ENCODE peak calls at places on chromosome 20, in six cellular contexts. M is PC-9, I is GM23248, Q is spleen, L is hepatocyte, B is lung. T is an unnamed sample. For H3K4me1, the result is how much of the 10 kb centered on the place peaks cover.

GRCh38 chr20:22545045-22545444 is 39.3 kb downstream of the FOXA2 start:
- DNase-seq in B (no peak), L (no peak), Q (no peak), M (no peak), I (no peak), T (no peak)

GRCh38 chr20:5865604-5866003 is 84.7 kb downstream of the TRMT6 start:
- DNase-seq in L (no peak), B (no peak), I (no peak), Q (no peak), M (no peak), T (no peak)

GRCh38 chr20:3166338-3166912 is 6.8 kb upstream of the FASTKD5 start:
- DNase-seq in B (no peak), Q (no peak), L (no peak), I (no peak), M (no peak), T (no peak)

GRCh38 chr20:57390604-57391438 is at the start of gene RBM38:
- DNase-seq in L (peak), M (no peak), Q (peak), I (peak), B (peak), T (peak)

GRCh38 chr20:1150218-1150617 is 31.8 kb downstream of the PSMF1 start:
- DNase-seq in I (peak), B (no peak), L (peak), M (no peak), Q (no peak), T (no peak)

GRCh38 chr20:58160451-58161051 is 67.9 kb downstream of the ANKRD60 start:
- DNase-seq in I (peak), M (no peak), L (no peak), Q (no peak), B (no peak), T (no peak)

GRCh38 chr20:58137236-58137635 is 91.2 kb downstream of the ANKRD60 start:
- DNase-seq in B (no peak), I (no peak), L (no peak), Q (no peak), M (no peak), T (peak)

GRCh38 chr20:21682576-21682975 is 22.9 kb upstream of the PAX1 start:
- DNase-seq in B (no peak), M (no peak), I (no peak), L (no peak), Q (no peak), T (no peak)

GRCh38 chr20:2524435-2525272 is 11.7 kb upstream of the TMC2 start:
- DNase-seq in B (peak), I (peak), M (peak), Q (peak), L (peak), T (peak)

GRCh38 chr20:34982270-34983088 is 26.8 kb downstream of the MYH7B start:
- DNase-seq in L (no peak), I (no peak), Q (peak), M (no peak), B (no peak), T (no peak)

GRCh38 chr20:38550274-38550673 is 30.7 kb upstream of the ADIG start:
- DNase-seq in L (no peak), B (no peak), I (no peak), M (no peak), Q (no peak), T (no peak)

GRCh38 chr20:6558361-6558760 is 209.1 kb upstream of the BMP2 start:
- DNase-seq in B (no peak), M (no peak), I (no peak), L (no peak), Q (no peak), T (peak)

GRCh38 chr20:61105395-61105794 is 146.7 kb upstream of the CDH4 start:
- DNase-seq in Q (no peak), I (no peak), M (no peak), B (no peak), L (no peak), T (no peak)

GRCh38 chr20:41155267-41155666 is 17.9 kb downstream of the PLCG1 start:
- DNase-seq in M (no peak), L (no peak), Q (no peak), B (no peak), I (no peak), T (no peak)

GRCh38 chr20:34834459-34834893 is 9.0 kb upstream of the NCOA6 start:
- DNase-seq in Q (no peak), B (no peak), L (peak), M (peak), I (peak), T (no peak)

GRCh38 chr20:35122787-35123405 is 24.2 kb downstream of the EDEM2 start:
- DNase-seq in B (no peak), I (no peak), L (no peak), Q (no peak), M (no peak), T (no peak)

GRCh38 chr20:43463133-43463863 is 5.6 kb downstream of the SRSF6 start:
- DNase-seq in I (no peak), M (no peak), L (no peak), B (no peak), Q (no peak), T (no peak)

GRCh38 chr20:47379433-47380150 is 23.1 kb upstream of the ZMYND8 start:
- DNase-seq in I (peak), Q (no peak), B (no peak), M (no peak), L (peak), T (no peak)

GRCh38 chr20:13839421-13840092 is 54.7 kb downstream of the NDUFAF5 start:
- DNase-seq in I (peak), Q (no peak), L (no peak), M (peak), B (no peak), T (no peak)

GRCh38 chr20:57389695-57390603 is 1.2 kb upstream of the RBM38 start:
- DNase-seq in L (no peak), Q (peak), M (no peak), I (no peak), B (no peak), T (peak)

GRCh38 chr20:21713470-21713869 is 8.0 kb downstream of the PAX1 start:
- DNase-seq in I (no peak), M (no peak), B (no peak), L (no peak), Q (no peak), T (peak)

GRCh38 chr20:17762243-17762872 is 62.6 kb downstream of the BANF2 start:
- DNase-seq in L (no peak), I (no peak), B (no peak), Q (no peak), M (no peak), T (peak)

DNA sequence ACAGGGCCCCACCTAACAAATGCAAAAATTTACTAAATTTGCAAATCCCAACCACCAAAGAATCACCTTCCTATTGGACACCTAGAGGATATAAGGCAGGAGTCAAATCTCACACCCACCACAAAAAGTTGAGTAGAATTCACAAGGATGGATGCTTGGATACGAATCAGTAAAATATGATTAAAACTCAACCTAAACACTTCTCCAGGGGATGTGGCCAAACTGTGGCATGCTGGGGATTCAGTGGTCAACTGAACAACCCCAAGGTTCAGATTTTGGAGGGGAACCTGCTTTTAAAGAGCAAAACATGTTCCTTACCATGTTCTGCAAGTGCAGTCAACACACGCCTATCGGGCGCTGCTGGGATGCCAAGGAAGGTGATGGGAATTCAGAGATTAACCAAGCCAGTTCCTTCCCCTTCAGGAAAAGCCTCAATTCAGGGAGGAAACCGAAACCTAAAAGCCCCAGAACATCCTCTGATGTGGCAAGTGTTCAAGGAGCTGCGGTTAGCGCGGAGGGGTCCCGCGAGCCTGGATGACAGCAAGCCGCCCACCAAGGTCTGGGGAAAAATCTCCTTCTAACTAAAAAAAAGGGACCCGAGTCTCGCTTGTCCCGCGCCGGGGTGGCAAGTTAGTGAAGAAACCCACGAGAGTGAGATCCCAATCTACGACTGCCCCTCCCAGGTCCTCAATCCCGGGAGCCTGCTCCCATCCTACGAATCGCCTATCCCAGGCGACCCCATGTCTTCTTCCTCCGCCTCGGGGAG is 893 bp downstream of the SAMHD1 start:
- DNase-seq in M (no peak), Q (no peak), I (peak), L (peak), B (peak), T (peak)
- H3K4me1 ChIP-seq in M (under half), Q (half or more), I (under half), L (under half), B (under half), T (under half)

DNA sequence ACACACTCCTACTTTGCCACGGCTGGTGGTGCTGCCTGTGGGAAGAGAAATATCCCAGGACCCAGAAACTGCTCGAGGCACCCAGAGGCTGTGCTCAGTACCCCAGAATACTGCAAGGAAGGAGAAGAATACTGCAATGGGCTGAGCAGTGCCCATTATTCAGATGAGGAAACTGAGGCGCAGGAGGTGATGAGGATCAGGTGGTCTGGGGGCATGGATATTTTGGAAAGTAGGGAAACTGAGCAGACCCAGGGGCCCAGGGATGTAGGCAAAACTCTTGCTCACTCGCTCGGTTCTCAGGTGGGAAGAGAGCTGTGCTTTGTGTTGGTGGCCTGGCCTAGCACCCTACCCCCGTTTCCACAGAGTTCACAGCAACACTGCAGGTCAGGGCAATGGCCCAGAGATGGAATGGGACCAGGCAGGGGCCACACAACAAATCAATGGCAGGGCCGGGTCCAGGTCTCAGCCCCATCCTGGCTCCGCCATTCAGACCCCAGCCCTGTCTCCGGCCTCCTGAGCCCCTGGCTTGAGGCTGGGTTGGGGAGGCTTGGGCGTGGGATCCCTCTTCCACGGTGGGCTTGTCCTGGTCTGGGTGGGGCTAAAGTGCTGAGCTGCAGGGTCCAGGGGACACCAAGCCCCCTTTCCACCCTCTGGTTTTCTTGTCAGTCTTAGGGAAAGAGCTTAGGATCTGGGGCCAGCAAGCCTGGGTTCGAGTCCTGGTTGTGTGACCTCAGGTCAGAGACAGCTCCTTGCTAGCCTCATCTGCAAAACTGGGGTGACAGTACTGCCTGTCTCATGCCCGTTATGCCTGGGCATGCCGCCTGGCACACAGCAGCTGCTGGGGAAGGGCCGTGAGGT is 33.9 kb downstream of the SUN5 start:
- DNase-seq in Q (no peak), M (no peak), I (no peak), B (no peak), L (peak), T (no peak)
- H3K4me1 ChIP-seq in Q (half or more), M (under half), I (under half), B (under half), L (under half), T (under half)

DNA sequence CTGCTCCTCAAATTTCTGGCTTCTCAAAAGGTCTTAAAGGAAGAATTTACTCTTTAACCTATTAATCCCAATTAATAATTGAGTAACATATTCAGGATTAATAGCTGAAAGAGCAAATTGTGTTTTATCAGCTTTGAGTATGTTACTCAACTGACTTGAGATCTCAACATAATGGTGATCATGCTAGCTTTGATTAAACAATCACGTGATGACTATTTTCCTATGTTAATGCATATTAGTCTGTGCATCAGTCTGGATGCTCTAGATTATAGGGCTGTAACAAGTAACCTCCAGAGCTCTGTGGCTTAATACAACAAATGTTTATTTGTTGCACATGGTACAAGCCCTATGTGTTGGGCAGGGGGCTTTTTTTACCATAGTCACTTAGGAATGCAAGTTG is 313.4 kb upstream of the BTBD3 start:
- DNase-seq in M (no peak), Q (no peak), B (no peak), I (no peak), L (no peak), T (no peak)
- H3K4me1 ChIP-seq in M (under half), Q (under half), B (under half), I (under half), L (under half), T (under half)

GRCh38 chr20:8152183-8152582 is 20.1 kb downstream of the PLCB1 start:
- DNase-seq in Q (no peak), B (no peak), L (no peak), M (no peak), I (peak), T (no peak)
- H3K4me1 ChIP-seq in Q (half or more), B (under half), L (under half), M (under half), I (half or more), T (under half)

GRCh38 chr20:46365483-46366215 is 40.8 kb downstream of the ELMO2 start:
- DNase-seq in L (no peak), I (no peak), B (no peak), Q (no peak), M (no peak), T (no peak)
- H3K4me1 ChIP-seq in L (under half), I (under half), B (under half), Q (half or more), M (under half), T (under half)

GRCh38 chr20:62846528-62846890 is 15.1 kb downstream of the TCFL5 start:
- DNase-seq in M (peak), B (no peak), Q (peak), L (no peak), I (no peak), T (no peak)

GRCh38 chr20:62845818-62846527 is 15.6 kb downstream of the TCFL5 start:
- DNase-seq in I (no peak), B (no peak), M (peak), L (no peak), Q (no peak), T (no peak)

GRCh38 chr20:62845416-62845815 is 16.2 kb downstream of the TCFL5 start:
- DNase-seq in I (no peak), Q (no peak), M (no peak), B (no peak), L (no peak), T (no peak)

GRCh38 chr20:62843656-62844055 is 18.0 kb downstream of the TCFL5 start:
- DNase-seq in B (no peak), M (peak), Q (no peak), I (no peak), L (no peak), T (no peak)

DNA sequence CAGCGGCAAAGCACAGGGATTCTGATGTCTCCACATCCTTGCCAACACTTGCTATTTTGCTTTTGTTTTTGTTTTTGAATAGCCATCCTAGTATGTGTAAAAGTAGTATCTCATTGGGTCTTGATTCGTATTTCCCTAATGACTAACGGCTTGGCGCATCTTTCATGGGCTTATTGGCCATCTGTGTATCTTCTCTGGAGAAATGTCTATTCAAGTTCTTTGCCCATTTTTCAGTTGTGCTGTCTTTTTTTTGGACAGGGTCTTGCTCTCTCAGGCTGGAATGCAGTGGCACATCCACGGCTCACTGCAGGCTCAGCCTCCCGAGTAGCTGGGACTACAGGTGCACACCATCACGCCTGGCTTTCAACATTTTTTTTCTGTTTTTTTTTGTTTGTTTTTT is 17.4 kb downstream of the TCFL5 start:
- DNase-seq in M (peak), L (no peak), Q (no peak), I (no peak), B (no peak), T (no peak)
- H3K4me1 ChIP-seq in M (under half), L (under half), Q (under half), I (under half), B (under half), T (under half)

GRCh38 chr20:19974621-19975435 is 42.3 kb upstream of the NAA20 start:
- DNase-seq in M (peak), Q (peak), I (peak), B (peak), L (peak), T (no peak)
- H3K4me1 ChIP-seq in M (under half), Q (half or more), I (under half), B (under half), L (under half), T (under half)

DNA sequence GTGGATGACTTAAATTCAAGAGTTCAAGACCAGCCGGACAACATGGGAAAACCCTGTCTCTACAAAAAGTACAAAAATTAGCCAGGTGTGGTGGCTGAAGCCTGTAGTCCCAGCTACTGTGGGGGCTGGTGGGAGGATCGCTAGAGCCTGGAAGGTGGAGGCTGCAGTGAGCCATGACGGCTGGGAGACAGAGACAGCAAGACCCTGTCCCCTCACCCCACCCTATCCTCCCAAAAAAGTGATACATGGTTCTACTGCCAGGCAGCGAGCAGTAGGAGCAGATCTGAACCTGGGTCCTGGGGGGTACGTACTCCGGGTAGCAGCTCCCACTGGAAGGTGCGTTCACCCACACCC is 2.2 kb downstream of the PSMA7 start:
- DNase-seq in L (no peak), B (no peak), Q (no peak), I (no peak), M (no peak), T (no peak)
- H3K4me1 ChIP-seq in L (under half), B (under half), Q (half or more), I (under half), M (under half), T (under half)

T was measured in endodermal cell.